ENCODE peak calls at places on chromosomes 12 and 14, in eight cellular contexts. One of them, this sample, is unnamed.

GRCh38 chr12:131507094-131507493 is 203.8 kb upstream of the SFSWAP start:
- DNase-seq in stimulated activated naive CD4-positive, alpha-beta T cell: no peak
- DNase-seq in tibial nerve: no peak
- DNase-seq in activated CD4-positive, alpha-beta T cell treated with anti-CD3 and anti-CD28 coated beads, Interleukin-2, amount 50 U/mL, for 1 hour: no peak
- DNase-seq in T-cell: no peak
- DNase-seq in fibroblast of mammary gland: no peak
- DNase-seq in NCI-H69: no peak
- DNase-seq in NCI-H1105: no peak
- DNase-seq in this sample: no peak

GRCh38 chr14:65495196-65495595 is 82.7 kb downstream of the FUT8 start:
- DNase-seq in stimulated activated naive CD4-positive, alpha-beta T cell: no peak
- DNase-seq in tibial nerve: no peak
- DNase-seq in activated CD4-positive, alpha-beta T cell treated with anti-CD3 and anti-CD28 coated beads, Interleukin-2, amount 50 U/mL, for 1 hour: no peak
- DNase-seq in T-cell: no peak
- DNase-seq in fibroblast of mammary gland: peak
- DNase-seq in NCI-H69: no peak
- DNase-seq in NCI-H1105: no peak
- DNase-seq in this sample: no peak

GRCh38 chr12:91636721-91637120 is 454.1 kb upstream of the DCN start:
- DNase-seq in stimulated activated naive CD4-positive, alpha-beta T cell: no peak
- DNase-seq in tibial nerve: no peak
- DNase-seq in activated CD4-positive, alpha-beta T cell treated with anti-CD3 and anti-CD28 coated beads, Interleukin-2, amount 50 U/mL, for 1 hour: no peak
- DNase-seq in T-cell: no peak
- DNase-seq in fibroblast of mammary gland: no peak
- DNase-seq in NCI-H69: peak
- DNase-seq in NCI-H1105: no peak
- DNase-seq in this sample: no peak

GRCh38 chr12:5628501-5628900 is 196.6 kb downstream of the NTF3 start:
- DNase-seq in stimulated activated naive CD4-positive, alpha-beta T cell: no peak
- DNase-seq in tibial nerve: no peak
- DNase-seq in activated CD4-positive, alpha-beta T cell treated with anti-CD3 and anti-CD28 coated beads, Interleukin-2, amount 50 U/mL, for 1 hour: no peak
- DNase-seq in T-cell: no peak
- DNase-seq in fibroblast of mammary gland: no peak
- DNase-seq in NCI-H69: no peak
- DNase-seq in NCI-H1105: no peak
- DNase-seq in this sample: no peak

GRCh38 chr12:109881752-109882151 is 1.4 kb upstream of the GLTP start:
- DNase-seq in stimulated activated naive CD4-positive, alpha-beta T cell: no peak
- DNase-seq in tibial nerve: no peak
- DNase-seq in activated CD4-positive, alpha-beta T cell treated with anti-CD3 and anti-CD28 coated beads, Interleukin-2, amount 50 U/mL, for 1 hour: no peak
- DNase-seq in T-cell: no peak
- DNase-seq in fibroblast of mammary gland: peak
- DNase-seq in NCI-H69: no peak
- DNase-seq in NCI-H1105: no peak
- DNase-seq in this sample: no peak

GRCh38 chr14:94116701-94117100 is 6.2 kb downstream of the IFI27 start:
- DNase-seq in stimulated activated naive CD4-positive, alpha-beta T cell: no peak
- DNase-seq in tibial nerve: no peak
- DNase-seq in activated CD4-positive, alpha-beta T cell treated with anti-CD3 and anti-CD28 coated beads, Interleukin-2, amount 50 U/mL, for 1 hour: no peak
- DNase-seq in T-cell: no peak
- DNase-seq in fibroblast of mammary gland: no peak
- DNase-seq in NCI-H69: no peak
- DNase-seq in NCI-H1105: no peak
- DNase-seq in this sample: no peak

GRCh38 chr12:52144512-52145227 is 47.1 kb downstream of the KRT80 start:
- DNase-seq in stimulated activated naive CD4-positive, alpha-beta T cell: no peak
- DNase-seq in tibial nerve: no peak
- DNase-seq in activated CD4-positive, alpha-beta T cell treated with anti-CD3 and anti-CD28 coated beads, Interleukin-2, amount 50 U/mL, for 1 hour: no peak
- DNase-seq in T-cell: no peak
- DNase-seq in fibroblast of mammary gland: no peak
- DNase-seq in NCI-H69: no peak
- DNase-seq in NCI-H1105: no peak
- DNase-seq in this sample: no peak

GRCh38 chr12:76300297-76300665 is 47.9 kb downstream of the BBS10 start:
- DNase-seq in stimulated activated naive CD4-positive, alpha-beta T cell: no peak
- DNase-seq in tibial nerve: no peak
- DNase-seq in activated CD4-positive, alpha-beta T cell treated with anti-CD3 and anti-CD28 coated beads, Interleukin-2, amount 50 U/mL, for 1 hour: no peak
- DNase-seq in T-cell: no peak
- DNase-seq in fibroblast of mammary gland: no peak
- DNase-seq in NCI-H69: no peak
- DNase-seq in NCI-H1105: no peak
- DNase-seq in this sample: peak

GRCh38 chr14:72788972-72789728 is 104.8 kb downstream of the DPF3 start:
- DNase-seq in stimulated activated naive CD4-positive, alpha-beta T cell: no peak
- DNase-seq in tibial nerve: no peak
- DNase-seq in activated CD4-positive, alpha-beta T cell treated with anti-CD3 and anti-CD28 coated beads, Interleukin-2, amount 50 U/mL, for 1 hour: no peak
- DNase-seq in T-cell: no peak
- DNase-seq in fibroblast of mammary gland: no peak
- DNase-seq in NCI-H69: no peak
- DNase-seq in NCI-H1105: no peak
- DNase-seq in this sample: no peak

GRCh38 chr12:39990122-39991101 is 115.5 kb downstream of the SLC2A13 start:
- DNase-seq in stimulated activated naive CD4-positive, alpha-beta T cell: peak
- DNase-seq in tibial nerve: peak
- DNase-seq in activated CD4-positive, alpha-beta T cell treated with anti-CD3 and anti-CD28 coated beads, Interleukin-2, amount 50 U/mL, for 1 hour: peak
- DNase-seq in T-cell: peak
- DNase-seq in fibroblast of mammary gland: peak
- DNase-seq in NCI-H69: peak
- DNase-seq in NCI-H1105: peak
- DNase-seq in this sample: peak

GRCh38 chr12:48165089-48166031 is 8.0 kb upstream of the ASB8 start:
- DNase-seq in stimulated activated naive CD4-positive, alpha-beta T cell: no peak
- DNase-seq in tibial nerve: no peak
- DNase-seq in activated CD4-positive, alpha-beta T cell treated with anti-CD3 and anti-CD28 coated beads, Interleukin-2, amount 50 U/mL, for 1 hour: peak
- DNase-seq in T-cell: peak
- DNase-seq in fibroblast of mammary gland: peak
- DNase-seq in NCI-H69: peak
- DNase-seq in NCI-H1105: peak
- DNase-seq in this sample: no peak

GRCh38 chr14:75222208-75222701 is 45.8 kb upstream of the TMED10 start:
- DNase-seq in stimulated activated naive CD4-positive, alpha-beta T cell: no peak
- DNase-seq in tibial nerve: no peak
- DNase-seq in activated CD4-positive, alpha-beta T cell treated with anti-CD3 and anti-CD28 coated beads, Interleukin-2, amount 50 U/mL, for 1 hour: no peak
- DNase-seq in T-cell: no peak
- DNase-seq in fibroblast of mammary gland: peak
- DNase-seq in NCI-H69: no peak
- DNase-seq in NCI-H1105: no peak
- DNase-seq in this sample: peak

GRCh38 chr14:68542346-68542745 is 250.5 kb downstream of the ZFP36L1 start:
- DNase-seq in stimulated activated naive CD4-positive, alpha-beta T cell: no peak
- DNase-seq in tibial nerve: no peak
- DNase-seq in activated CD4-positive, alpha-beta T cell treated with anti-CD3 and anti-CD28 coated beads, Interleukin-2, amount 50 U/mL, for 1 hour: no peak
- DNase-seq in T-cell: no peak
- DNase-seq in fibroblast of mammary gland: no peak
- DNase-seq in NCI-H69: no peak
- DNase-seq in NCI-H1105: no peak
- DNase-seq in this sample: no peak

GRCh38 chr12:99029502-99030271 is 384.6 kb downstream of the APAF1 start:
- DNase-seq in stimulated activated naive CD4-positive, alpha-beta T cell: no peak
- DNase-seq in tibial nerve: no peak
- DNase-seq in activated CD4-positive, alpha-beta T cell treated with anti-CD3 and anti-CD28 coated beads, Interleukin-2, amount 50 U/mL, for 1 hour: no peak
- DNase-seq in T-cell: no peak
- DNase-seq in fibroblast of mammary gland: no peak
- DNase-seq in NCI-H69: no peak
- DNase-seq in NCI-H1105: no peak
- DNase-seq in this sample: no peak

GRCh38 chr12:19639781-19640180 is 200.5 kb downstream of the AEBP2 start:
- DNase-seq in stimulated activated naive CD4-positive, alpha-beta T cell: no peak
- DNase-seq in tibial nerve: no peak
- DNase-seq in activated CD4-positive, alpha-beta T cell treated with anti-CD3 and anti-CD28 coated beads, Interleukin-2, amount 50 U/mL, for 1 hour: no peak
- DNase-seq in T-cell: no peak
- DNase-seq in fibroblast of mammary gland: no peak
- DNase-seq in NCI-H69: peak
- DNase-seq in NCI-H1105: peak
- DNase-seq in this sample: no peak

GRCh38 chr12:124828264-124829007 is 35.2 kb downstream of the SCARB1 start:
- DNase-seq in stimulated activated naive CD4-positive, alpha-beta T cell: no peak
- DNase-seq in tibial nerve: no peak
- DNase-seq in activated CD4-positive, alpha-beta T cell treated with anti-CD3 and anti-CD28 coated beads, Interleukin-2, amount 50 U/mL, for 1 hour: no peak
- DNase-seq in T-cell: no peak
- DNase-seq in fibroblast of mammary gland: no peak
- DNase-seq in NCI-H69: peak
- DNase-seq in NCI-H1105: no peak
- DNase-seq in this sample: no peak

GRCh38 chr14:104882325-104882973 is 17.4 kb downstream of the CEP170B start:
- DNase-seq in stimulated activated naive CD4-positive, alpha-beta T cell: no peak
- DNase-seq in tibial nerve: no peak
- DNase-seq in activated CD4-positive, alpha-beta T cell treated with anti-CD3 and anti-CD28 coated beads, Interleukin-2, amount 50 U/mL, for 1 hour: no peak
- DNase-seq in T-cell: no peak
- DNase-seq in fibroblast of mammary gland: no peak
- DNase-seq in NCI-H69: peak
- DNase-seq in NCI-H1105: no peak
- DNase-seq in this sample: no peak

GRCh38 chr14:37179896-37180502 is 7.6 kb upstream of the SLC25A21 start:
- DNase-seq in stimulated activated naive CD4-positive, alpha-beta T cell: no peak
- DNase-seq in tibial nerve: no peak
- DNase-seq in activated CD4-positive, alpha-beta T cell treated with anti-CD3 and anti-CD28 coated beads, Interleukin-2, amount 50 U/mL, for 1 hour: no peak
- DNase-seq in T-cell: no peak
- DNase-seq in fibroblast of mammary gland: peak
- DNase-seq in NCI-H69: no peak
- DNase-seq in NCI-H1105: no peak
- DNase-seq in this sample: no peak

GRCh38 chr12:122984612-122985358 is 4.3 kb downstream of the ARL6IP4 start:
- DNase-seq in stimulated activated naive CD4-positive, alpha-beta T cell: no peak
- DNase-seq in tibial nerve: no peak
- DNase-seq in activated CD4-positive, alpha-beta T cell treated with anti-CD3 and anti-CD28 coated beads, Interleukin-2, amount 50 U/mL, for 1 hour: no peak
- DNase-seq in T-cell: no peak
- DNase-seq in fibroblast of mammary gland: peak
- DNase-seq in NCI-H69: no peak
- DNase-seq in NCI-H1105: no peak
- DNase-seq in this sample: peak

GRCh38 chr14:55126932-55127490 is 2.0 kb upstream of the LGALS3 start:
- DNase-seq in stimulated activated naive CD4-positive, alpha-beta T cell: no peak
- DNase-seq in tibial nerve: no peak
- DNase-seq in activated CD4-positive, alpha-beta T cell treated with anti-CD3 and anti-CD28 coated beads, Interleukin-2, amount 50 U/mL, for 1 hour: no peak
- DNase-seq in T-cell: no peak
- DNase-seq in fibroblast of mammary gland: no peak
- DNase-seq in NCI-H69: no peak
- DNase-seq in NCI-H1105: no peak
- DNase-seq in this sample: peak

GRCh38 chr12:124556896-124557501 is 10.4 kb downstream of the NCOR2 start:
- DNase-seq in stimulated activated naive CD4-positive, alpha-beta T cell: no peak
- DNase-seq in tibial nerve: no peak
- DNase-seq in activated CD4-positive, alpha-beta T cell treated with anti-CD3 and anti-CD28 coated beads, Interleukin-2, amount 50 U/mL, for 1 hour: no peak
- DNase-seq in T-cell: no peak
- DNase-seq in fibroblast of mammary gland: no peak
- DNase-seq in NCI-H69: peak
- DNase-seq in NCI-H1105: no peak
- DNase-seq in this sample: no peak

GRCh38 chr12:20798561-20798960 is 11.9 kb upstream of the SLCO1B3 start:
- DNase-seq in stimulated activated naive CD4-positive, alpha-beta T cell: no peak
- DNase-seq in tibial nerve: peak
- DNase-seq in activated CD4-positive, alpha-beta T cell treated with anti-CD3 and anti-CD28 coated beads, Interleukin-2, amount 50 U/mL, for 1 hour: no peak
- DNase-seq in T-cell: no peak
- DNase-seq in fibroblast of mammary gland: peak
- DNase-seq in NCI-H69: peak
- DNase-seq in NCI-H1105: peak
- DNase-seq in this sample: no peak

GRCh38 chr14:56172571-56172971 is 54.4 kb downstream of the PELI2 start:
- DNase-seq in stimulated activated naive CD4-positive, alpha-beta T cell: no peak
- DNase-seq in tibial nerve: no peak
- DNase-seq in activated CD4-positive, alpha-beta T cell treated with anti-CD3 and anti-CD28 coated beads, Interleukin-2, amount 50 U/mL, for 1 hour: no peak
- DNase-seq in T-cell: no peak
- DNase-seq in fibroblast of mammary gland: peak
- DNase-seq in NCI-H69: peak
- DNase-seq in NCI-H1105: no peak
- DNase-seq in this sample: no peak

GRCh38 chr12:7108042-7108927 is 729 bp downstream of the C1RL start:
- DNase-seq in stimulated activated naive CD4-positive, alpha-beta T cell: peak
- DNase-seq in tibial nerve: peak
- DNase-seq in activated CD4-positive, alpha-beta T cell treated with anti-CD3 and anti-CD28 coated beads, Interleukin-2, amount 50 U/mL, for 1 hour: peak
- DNase-seq in T-cell: peak
- DNase-seq in fibroblast of mammary gland: peak
- DNase-seq in NCI-H69: peak
- DNase-seq in NCI-H1105: peak
- DNase-seq in this sample: peak

GRCh38 chr14:54193871-54194270 is 202.9 kb upstream of the CDKN3 start:
- DNase-seq in stimulated activated naive CD4-positive, alpha-beta T cell: no peak
- DNase-seq in tibial nerve: no peak
- DNase-seq in activated CD4-positive, alpha-beta T cell treated with anti-CD3 and anti-CD28 coated beads, Interleukin-2, amount 50 U/mL, for 1 hour: no peak
- DNase-seq in T-cell: no peak
- DNase-seq in fibroblast of mammary gland: no peak
- DNase-seq in NCI-H69: no peak
- DNase-seq in NCI-H1105: no peak
- DNase-seq in this sample: no peak